ENCODE peak calls at places on chromosomes 16 and 17, in nine cellular contexts. M is lower lobe of right lung, R is AG04450, J is dermis microvascular lymphatic vessel endothelial cell, D is GM19239, F is Kasumi-1, C is AG09319, V is endothelial cell, K is neural crest cell. N is an unnamed sample.

GRCh38 chr16:66429290-66429962 is 2.3 kb downstream of the BEAN1 start:
- DNase-seq in M (no peak), R (no peak), J (no peak), D (no peak), F (no peak), C (no peak), V (no peak), K (no peak), N (no peak)

GRCh38 chr17:37050905-37051304 is 102.2 kb downstream of the AATF start:
- DNase-seq in M (no peak), R (no peak), J (no peak), D (no peak), F (no peak), C (no peak), V (no peak), K (no peak), N (no peak)

GRCh38 chr17:958712-959451 is 20.7 kb downstream of the NXN start:
- DNase-seq in M (no peak), R (no peak), J (no peak), D (no peak), F (no peak), C (no peak), V (no peak), K (no peak), N (no peak)

GRCh38 chr17:39769974-39770587 is 32.3 kb downstream of the GRB7 start:
- DNase-seq in M (no peak), R (peak; percentile 16), J (no peak), D (no peak), F (no peak), C (no peak), V (no peak), K (no peak), N (peak; percentile 84)

GRCh38 chr16:73771676-73772075 is 524.9 kb upstream of the PSMD7 start:
- DNase-seq in M (no peak), R (no peak), J (no peak), D (no peak), F (no peak), C (no peak), V (no peak), K (no peak), N (no peak)

GRCh38 chr16:68605746-68606145 is 39.4 kb upstream of the CDH3 start:
- DNase-seq in M (no peak), R (no peak), J (no peak), D (no peak), F (no peak), C (no peak), V (no peak), K (no peak), N (no peak)

GRCh38 chr16:22018559-22018958 is 10.6 kb downstream of the MOSMO start:
- DNase-seq in M (no peak), R (no peak), J (no peak), D (no peak), F (no peak), C (no peak), V (no peak), K (no peak), N (no peak)

GRCh38 chr16:72637306-72637705 is 410.6 kb downstream of the ZFHX3 start:
- DNase-seq in M (no peak), R (peak; percentile 34), J (no peak), D (no peak), F (no peak), C (peak; percentile 40), V (no peak), K (no peak), N (no peak)

GRCh38 chr17:72008236-72008874 is 112.5 kb upstream of the SOX9 start:
- DNase-seq in M (no peak), R (no peak), J (no peak), D (no peak), F (no peak), C (no peak), V (no peak), K (no peak), N (no peak)

GRCh38 chr16:48603647-48604376 is 6.2 kb downstream of the N4BP1 start:
- DNase-seq in M (no peak), R (no peak), J (no peak), D (no peak), F (no peak), C (no peak), V (no peak), K (no peak), N (no peak)

GRCh38 chr17:47325176-47325575 is 1.4 kb downstream of the EFCAB13 start:
- DNase-seq in M (no peak), R (no peak), J (no peak), D (no peak), F (no peak), C (no peak), V (no peak), K (no peak), N (no peak)

GRCh38 chr17:52995127-52995526 is 827.6 kb upstream of the KIF2B start:
- DNase-seq in M (no peak), R (no peak), J (no peak), D (no peak), F (no peak), C (no peak), V (no peak), K (no peak), N (no peak)

GRCh38 chr16:81779540-81780320 is 639 bp downstream of the PLCG2 start:
- DNase-seq in M (peak; percentile 76), R (no peak), J (no peak), D (no peak), F (peak; percentile 19), C (no peak), V (peak; percentile 23), K (peak; percentile 13), N (no peak)

GRCh38 chr16:49858200-49859129 is 2.6 kb upstream of the ZNF423 start:
- DNase-seq in M (no peak), R (no peak), J (no peak), D (no peak), F (no peak), C (no peak), V (peak; percentile 53), K (peak; percentile 48), N (no peak)

GRCh38 chr16:71426069-71426879 is 15.6 kb downstream of the TLE7 start:
- DNase-seq in M (no peak), R (peak; percentile 26), J (no peak), D (no peak), F (no peak), C (peak; percentile 62), V (peak; percentile 86), K (peak; percentile 65), N (peak; percentile 67)

GRCh38 chr16:51133691-51134090 is 17.4 kb downstream of the SALL1 start:
- DNase-seq in M (no peak), R (no peak), J (no peak), D (no peak), F (no peak), C (no peak), V (no peak), K (no peak), N (no peak)

GRCh38 chr16:24253192-24253591 is 2.9 kb upstream of the CACNG3 start:
- DNase-seq in M (no peak), R (no peak), J (peak; percentile 44), D (peak; percentile 54), F (peak; percentile 26), C (no peak), V (peak; percentile 34), K (peak; percentile 25), N (no peak)

GRCh38 chr17:43998552-43998951 is 5.9 kb upstream of the NAGS start:
- DNase-seq in M (peak; percentile 1), R (no peak), J (no peak), D (no peak), F (peak; percentile 32), C (no peak), V (no peak), K (no peak), N (no peak)

GRCh38 chr17:68987966-68988365 is 32.8 kb upstream of the ABCA8 start:
- DNase-seq in M (no peak), R (no peak), J (no peak), D (no peak), F (no peak), C (no peak), V (no peak), K (no peak), N (no peak)

GRCh38 chr17:269616-270514 is 82.7 kb downstream of the RPH3AL start:
- DNase-seq in M (peak; percentile 31), R (no peak), J (no peak), D (no peak), F (no peak), C (no peak), V (no peak), K (no peak), N (no peak)

GRCh38 chr17:48907713-48908046 is 527 bp upstream of the UBE2Z start:
- DNase-seq in M (no peak), R (no peak), J (peak; percentile 64), D (no peak), F (peak; percentile 89), C (peak; percentile 30), V (no peak), K (no peak), N (no peak)

GRCh38 chr17:79658811-79659207 is 48.0 kb upstream of the RBFOX3 start:
- DNase-seq in M (no peak), R (no peak), J (no peak), D (no peak), F (peak; percentile 24), C (no peak), V (peak; percentile 53), K (peak; percentile 39), N (no peak)

GRCh38 chr16:53829186-53829747 is 125.3 kb downstream of the FTO start:
- DNase-seq in M (no peak), R (peak; percentile 26), J (no peak), D (no peak), F (no peak), C (no peak), V (no peak), K (no peak), N (no peak)

GRCh38 chr17:68387485-68387884 is 69.8 kb downstream of the WIPI1 start:
- DNase-seq in M (no peak), R (no peak), J (no peak), D (no peak), F (no peak), C (no peak), V (no peak), K (no peak), N (no peak)

GRCh38 chr17:40986920-40987319 is 2.8 kb upstream of the KRT40 start:
- DNase-seq in M (no peak), R (no peak), J (no peak), D (no peak), F (no peak), C (no peak), V (no peak), K (no peak), N (no peak)

GRCh38 chr17:38729886-38730525 is at the start of gene CISD3:
- DNase-seq in M (peak; percentile 92), R (peak; percentile 37), J (no peak), D (peak; percentile 98), F (peak; percentile 71), C (peak; percentile 67), V (peak; percentile 84), K (peak; percentile 79), N (no peak)

GRCh38 chr16:85623997-85624601 is 11.0 kb downstream of the GSE1 start:
- DNase-seq in M (no peak), R (no peak), J (no peak), D (no peak), F (no peak), C (no peak), V (no peak), K (no peak), N (no peak)

GRCh38 chr16:49801290-49801689 is 54.6 kb downstream of the ZNF423 start:
- DNase-seq in M (no peak), R (no peak), J (no peak), D (no peak), F (no peak), C (no peak), V (no peak), K (no peak), N (no peak)

GRCh38 chr17:79573196-79573929 is 37.5 kb downstream of the RBFOX3 start:
- DNase-seq in M (peak; percentile 29), R (no peak), J (no peak), D (no peak), F (no peak), C (no peak), V (no peak), K (no peak), N (no peak)

GRCh38 chr16:17829826-17830225 is 359.1 kb upstream of the XYLT1 start:
- DNase-seq in M (no peak), R (no peak), J (no peak), D (no peak), F (no peak), C (no peak), V (no peak), K (no peak), N (no peak)

GRCh38 chr16:60608971-60609370 is 1427.3 kb downstream of the CDH8 start:
- DNase-seq in M (no peak), R (no peak), J (no peak), D (no peak), F (no peak), C (no peak), V (no peak), K (no peak), N (no peak)

N was measured in GM12878.